ENCODE peak calls at places on chromosomes 1 and 21, in eight cellular contexts. A is uterus, Y is brain microvascular endothelial cell, Q is fibroblast of lung, D is pancreas, B is Peyer's patch, O is lung, L is transverse colon. X is an unnamed sample.

GRCh38 chr1:85134583-85135455 is 66.0 kb downstream of the SYDE2 start:
- DNase-seq in Q (peak), B (no peak), Y (no peak), A (no peak), L (peak), O (peak), D (no peak), X (no peak)

GRCh38 chr1:243420968-243421675 is 165.3 kb downstream of the SDCCAG8 start:
- DNase-seq in B (no peak), L (no peak), Y (no peak), Q (no peak), A (no peak), O (no peak), D (no peak), X (no peak)

GRCh38 chr1:180243517-180244221 is 13.6 kb downstream of the LHX4 start:
- DNase-seq in Y (no peak), Q (no peak), A (no peak), O (no peak), L (no peak), D (no peak), B (peak), X (no peak)

GRCh38 chr1:153490272-153491051 is 30.0 kb upstream of the S100A7 start:
- DNase-seq in Q (peak), D (peak), A (peak), O (peak), B (no peak), Y (peak), L (peak), X (peak)

GRCh38 chr1:214518387-214518786 is 33.0 kb downstream of the PTPN14 start:
- DNase-seq in Q (no peak), D (no peak), B (no peak), L (no peak), O (no peak), A (no peak), Y (no peak), X (no peak)

GRCh38 chr1:101394041-101394440 is 157.2 kb downstream of the S1PR1 start:
- DNase-seq in Q (peak), D (no peak), O (no peak), A (no peak), L (no peak), B (no peak), Y (peak), X (no peak)

GRCh38 chr1:247273013-247273412 is 17.1 kb downstream of the VN1R5 start:
- DNase-seq in B (no peak), L (no peak), Y (no peak), D (no peak), A (no peak), O (no peak), Q (no peak), X (no peak)

GRCh38 chr1:246705368-246705767 is 18.8 kb upstream of the SCCPDH start:
- DNase-seq in L (no peak), Q (peak), A (no peak), O (no peak), Y (peak), D (no peak), B (no peak), X (peak)

GRCh38 chr1:242854466-242854865 is 330.0 kb upstream of the PLD5 start:
- DNase-seq in Y (no peak), A (no peak), B (no peak), O (no peak), D (no peak), Q (no peak), L (no peak), X (no peak)

GRCh38 chr1:196808529-196809235 is 10.8 kb upstream of the CFHR1 start:
- DNase-seq in A (no peak), L (no peak), Y (no peak), O (no peak), B (no peak), D (no peak), Q (no peak), X (no peak)

GRCh38 chr1:2826316-2826715 is 24.8 kb upstream of the TTC34 start:
- DNase-seq in D (no peak), L (no peak), A (no peak), O (no peak), Y (no peak), Q (no peak), B (no peak), X (no peak)

GRCh38 chr1:114695430-114696093 is at the start of gene AMPD1:
- DNase-seq in Y (peak), Q (peak), O (no peak), B (no peak), D (no peak), L (peak), A (no peak), X (no peak)

GRCh38 chr1:8017495-8018310 is 8.4 kb downstream of the ERRFI1 start:
- DNase-seq in D (peak), O (no peak), Y (no peak), B (no peak), A (no peak), L (no peak), Q (peak), X (no peak)

GRCh38 chr1:245118806-245119205 is 36.0 kb upstream of the KIF26B start:
- DNase-seq in Q (no peak), Y (no peak), B (no peak), O (no peak), D (no peak), L (no peak), A (no peak), X (no peak)

GRCh38 chr1:245116131-245116530 is 38.7 kb upstream of the KIF26B start:
- DNase-seq in O (no peak), A (no peak), B (no peak), Q (no peak), D (no peak), Y (no peak), L (no peak), X (no peak)

GRCh38 chr1:245116781-245117180 is 38.0 kb upstream of the KIF26B start:
- DNase-seq in D (no peak), A (no peak), Y (no peak), O (no peak), Q (no peak), B (no peak), L (no peak), X (no peak)

GRCh38 chr1:245121523-245121922 is 33.3 kb upstream of the KIF26B start:
- DNase-seq in D (no peak), Y (no peak), B (no peak), A (no peak), L (no peak), Q (no peak), O (no peak), X (no peak)

DNA sequence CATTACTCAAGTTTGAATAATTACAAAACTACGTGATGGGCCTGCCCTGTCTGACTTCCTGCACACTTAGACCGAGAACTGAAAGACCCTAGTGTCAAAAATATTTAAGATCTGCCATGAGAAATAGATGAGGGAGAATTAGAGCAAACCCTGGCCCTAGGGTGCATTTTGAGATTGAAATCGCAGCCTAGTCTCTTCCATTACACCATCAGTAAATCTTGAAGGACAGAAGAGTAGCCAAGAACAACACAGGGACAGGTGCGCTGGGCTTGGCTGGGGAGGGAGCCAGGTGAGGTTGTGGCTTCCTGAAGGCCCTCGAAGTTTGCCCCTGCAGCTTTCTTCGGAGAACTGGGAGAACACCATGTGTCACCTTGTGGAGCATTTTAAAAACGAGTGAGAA is 36.7 kb upstream of the KIF26B start:
- DNase-seq in A (no peak), B (no peak), Q (no peak), Y (no peak), D (no peak), O (no peak), L (no peak), X (no peak)
- TF ChIP-seq CTCF in A (no peak), B (no peak), Q (no peak), Y (no peak), D (no peak), O (no peak), L (no peak), X (no peak)

GRCh38 chr1:88802404-88802803 is 89.0 kb downstream of the GTF2B start:
- DNase-seq in Q (no peak), O (no peak), Y (peak), L (no peak), A (no peak), B (no peak), D (no peak), X (no peak)
- H3K27ac ChIP-seq in Q (no peak), O (no peak), Y (peak), L (no peak), A (no peak), B (no peak), D (no peak), X (peak)

GRCh38 chr1:81801032-81801833 is 499 bp downstream of the ADGRL2 start:
- DNase-seq in A (peak), D (peak), L (peak), Q (peak), B (peak), O (peak), Y (peak), X (peak)

GRCh38 chr1:81803423-81804103 is 2.8 kb downstream of the ADGRL2 start:
- DNase-seq in Q (peak), B (no peak), D (no peak), L (no peak), A (no peak), Y (peak), O (no peak), X (no peak)

GRCh38 chr1:81804320-81804719 is 3.6 kb downstream of the ADGRL2 start:
- DNase-seq in D (no peak), Q (no peak), L (no peak), O (no peak), B (no peak), A (no peak), Y (no peak), X (no peak)

GRCh38 chr1:81801834-81802531 is 1.2 kb downstream of the ADGRL2 start:
- DNase-seq in Q (peak), L (no peak), B (no peak), O (peak), A (peak), Y (peak), D (peak), X (peak)

DNA sequence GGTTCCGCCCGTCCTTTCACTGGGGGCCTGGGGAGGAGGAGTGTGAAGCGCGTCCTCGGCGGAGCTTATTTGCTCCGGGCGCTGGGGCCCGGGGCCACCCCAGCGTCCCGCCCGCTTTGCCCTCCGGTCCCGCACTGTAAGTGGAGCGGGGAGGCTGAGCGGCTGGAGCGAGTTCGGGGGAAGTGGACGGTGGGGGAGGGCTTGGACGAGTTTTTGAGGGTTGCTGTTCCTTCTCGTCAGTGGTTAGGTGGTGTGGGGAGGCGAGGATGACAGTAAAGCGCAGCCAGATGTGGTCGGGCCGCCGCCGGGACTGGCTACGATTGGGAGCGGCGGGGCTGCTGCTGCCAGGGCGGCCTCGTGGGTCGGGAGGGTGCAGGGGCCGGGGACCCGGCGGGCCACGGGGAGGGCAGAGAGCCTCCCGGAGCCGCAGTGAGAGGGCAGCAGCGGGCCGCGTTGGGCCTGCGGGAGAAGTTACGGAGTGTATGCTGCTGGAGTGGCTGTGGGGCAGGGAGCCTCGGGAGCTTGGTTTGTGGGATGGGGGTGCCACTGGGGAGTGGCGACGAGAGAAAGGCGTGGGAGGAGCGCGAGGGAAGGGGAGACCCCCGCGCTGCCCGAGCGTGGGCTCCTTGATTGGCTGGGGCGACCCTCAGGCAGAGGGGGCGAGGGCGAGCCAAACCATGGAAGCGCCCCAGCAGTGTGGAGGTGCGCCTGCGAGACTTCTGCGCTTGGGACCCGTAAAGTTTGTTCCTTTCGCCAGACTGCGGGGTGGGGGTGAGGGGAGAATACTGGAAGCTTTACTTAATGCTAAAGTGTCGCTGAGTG is 2.1 kb downstream of the ADGRL2 start:
- DNase-seq in Y (peak), A (peak), D (peak), L (peak), B (peak), Q (peak), O (peak), X (peak)
- TF ChIP-seq CTCF in Y (peak), A (no peak), D (peak), L (peak), B (no peak), Q (peak), O (no peak), X (peak)

GRCh38 chr1:155125511-155125945 is 2.1 kb upstream of the EFNA1 start:
- DNase-seq in O (no peak), L (no peak), B (peak), Y (no peak), A (no peak), D (peak), Q (no peak), X (peak)
- H3K27ac ChIP-seq in O (peak), L (peak), B (peak), Y (no peak), A (peak), D (peak), Q (no peak), X (peak)

GRCh38 chr21:42401164-42401563 is 2.5 kb upstream of the UBASH3A start:
- DNase-seq in A (no peak), Q (peak), O (peak), B (no peak), D (no peak), Y (peak), L (no peak), X (no peak)
- TF ChIP-seq CTCF in A (no peak), Q (no peak), O (no peak), B (no peak), D (no peak), Y (no peak), L (no peak), X (no peak)

GRCh38 chr1:109864960-109865611 is 45.6 kb upstream of the CSF1 start:
- DNase-seq in B (no peak), A (peak), L (peak), Y (no peak), D (no peak), Q (peak), O (no peak), X (no peak)
- H3K27ac ChIP-seq in B (peak), A (peak), L (peak), Y (no peak), D (no peak), Q (no peak), O (no peak), X (no peak)

GRCh38 chr1:172532700-172533510 is at the start of gene SUCO:
- DNase-seq in Y (peak), A (peak), B (peak), L (peak), O (peak), Q (peak), D (peak), X (peak)
- TF ChIP-seq CTCF in Y (peak), A (no peak), B (no peak), L (no peak), O (no peak), Q (no peak), D (no peak), X (no peak)

GRCh38 chr1:34155851-34156250 is 9.2 kb downstream of the CSMD2 start:
- DNase-seq in A (no peak), B (no peak), D (no peak), Y (no peak), Q (no peak), O (no peak), L (no peak), X (no peak)

DNA sequence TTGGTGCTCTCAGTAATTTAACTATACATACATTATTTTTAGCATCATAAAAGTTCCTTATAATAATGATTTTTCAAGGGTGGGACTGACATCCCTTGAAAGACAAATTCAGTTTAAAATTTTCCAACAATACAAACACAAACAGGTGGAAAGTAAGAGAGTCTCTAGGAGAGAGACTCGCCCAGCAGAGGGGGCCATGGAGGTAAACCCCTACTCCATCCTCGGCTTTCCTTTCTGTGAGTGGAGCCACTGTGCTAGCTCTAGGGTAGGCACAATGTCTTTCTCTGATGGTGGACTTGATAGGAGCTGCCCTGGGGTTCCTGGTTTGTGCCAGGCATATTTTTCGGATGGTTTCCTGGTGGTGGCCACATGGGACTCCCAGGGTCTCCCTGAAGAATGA is 8.3 kb downstream of the CSMD2 start:
- DNase-seq in Q (no peak), B (no peak), D (no peak), L (no peak), O (no peak), Y (no peak), A (no peak), X (no peak)
- H3K27ac ChIP-seq in Q (no peak), B (no peak), D (no peak), L (no peak), O (no peak), Y (no peak), A (no peak), X (no peak)

DNA sequence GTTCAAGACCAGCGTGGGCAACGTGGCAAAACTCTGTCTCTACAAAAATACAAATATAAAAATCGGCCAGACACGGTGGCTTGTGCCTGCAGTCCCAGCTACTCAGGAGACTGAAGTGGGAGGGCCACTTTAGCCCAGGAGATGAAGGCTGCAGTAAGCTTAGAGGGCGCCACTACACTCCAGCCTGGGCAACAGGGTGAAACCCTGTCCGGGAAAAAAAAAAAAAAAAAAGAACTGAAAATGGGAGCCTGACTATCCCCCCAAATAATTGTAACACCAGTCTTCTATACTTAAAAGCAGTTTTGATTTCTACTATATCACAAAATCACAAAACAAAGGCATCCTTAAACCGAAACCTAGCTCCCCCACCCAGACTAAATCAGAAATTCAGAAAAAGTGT is 60.3 kb downstream of the CDC42BPA start:
- DNase-seq in D (no peak), Y (no peak), Q (no peak), A (no peak), B (no peak), L (no peak), O (no peak), X (no peak)
- TF ChIP-seq CTCF in D (no peak), Y (peak), Q (no peak), A (no peak), B (no peak), L (no peak), O (no peak), X (no peak)

X was measured in RWPE1.